ENCODE peak calls at places on chromosome 3, in nine cellular contexts. K is heart right ventricle; C is Right ventricle myocardium superior; A is activated T-helper 17 cell treated with anti-CD3 and anti-CD28 coated beads, Interleukin-2, amount 50 U/mL, for 72 hours; Y is stimulated activated naive CD8-positive, alpha-beta T cell treated with anti-CD3 and anti-CD28 coated beads, Interleukin-15, Interleukin-2, amounts not matched to agents 100 U/mL and 50 U/mL, for 24 hours; X is Right ventricle myocardium inferior; B is mucosa of descending colon; V is PC-3; Q is Panc1. W is an unnamed sample.

GRCh38 chr3:176798680-176799079 is 398.6 kb downstream of the TBL1XR1 start:
- ATAC-seq in Y (no peak), Q (no peak), B (peak; percentile 96), X (no peak), K (no peak), V (no peak), A (no peak), C (no peak), W (no peak)

GRCh38 chr3:27043328-27043956 is 325.7 kb downstream of the NEK10 start:
- ATAC-seq in A (no peak), B (no peak), C (no peak), X (no peak), K (no peak), V (no peak), Q (no peak), Y (no peak), W (no peak)

GRCh38 chr3:170055209-170055608 is 17.4 kb downstream of the GPR160 start:
- ATAC-seq in C (no peak), X (no peak), Y (peak; percentile 89), A (peak; percentile 81), K (no peak), B (no peak), Q (no peak), V (peak; percentile 33), W (no peak)

GRCh38 chr3:53890726-53891499 is 746 bp downstream of the SELENOK start:
- ATAC-seq in X (no peak), Y (no peak), C (no peak), B (peak; percentile 53), V (peak; percentile 15), A (peak; percentile 24), K (no peak), Q (peak; percentile 1), W (no peak)

GRCh38 chr3:5238545-5238944 is 51.0 kb downstream of the EDEM1 start:
- ATAC-seq in X (no peak), Q (no peak), A (no peak), K (no peak), V (no peak), C (no peak), Y (no peak), B (no peak), W (no peak)

GRCh38 chr3:29914861-29915524 is 634.1 kb downstream of the RBMS3 start:
- ATAC-seq in Q (no peak), A (no peak), K (peak; percentile 44), Y (no peak), V (peak; percentile 42), B (no peak), C (no peak), X (no peak), W (no peak)

GRCh38 chr3:190543656-190544055 is 29.8 kb downstream of the IL1RAP start:
- ATAC-seq in A (no peak), K (no peak), V (peak; percentile 42), Y (no peak), B (peak; percentile 94), X (no peak), C (no peak), Q (no peak), W (no peak)

GRCh38 chr3:59326246-59327024 is 276.6 kb upstream of the CFAP20DC start:
- ATAC-seq in K (no peak), Q (no peak), B (no peak), C (no peak), Y (no peak), V (no peak), X (no peak), A (no peak), W (no peak)

GRCh38 chr3:174403831-174404230 is 455.3 kb upstream of the NAALADL2 start:
- ATAC-seq in Q (no peak), C (no peak), A (no peak), B (no peak), K (no peak), V (no peak), Y (no peak), X (no peak), W (no peak)

GRCh38 chr3:178334239-178334638 is 202.0 kb upstream of the KCNMB2 start:
- ATAC-seq in X (no peak), B (no peak), Q (no peak), K (no peak), A (no peak), V (no peak), C (no peak), Y (no peak), W (no peak)

GRCh38 chr3:11195201-11195600 is 40.9 kb downstream of the HRH1 start:
- ATAC-seq in B (peak; percentile 14), Y (no peak), Q (peak; percentile 65), C (no peak), X (no peak), V (no peak), K (no peak), A (no peak), W (no peak)

GRCh38 chr3:62539762-62540161 is 166.4 kb upstream of the FEZF2 start:
- ATAC-seq in B (no peak), Q (no peak), A (no peak), V (no peak), Y (no peak), X (no peak), K (no peak), C (no peak), W (no peak)

GRCh38 chr3:64815195-64815627 is 127.4 kb upstream of the ADAMTS9 start:
- ATAC-seq in V (no peak), B (peak; percentile 11), Q (no peak), K (peak; percentile 86), A (no peak), X (peak; percentile 85), C (peak; percentile 87), Y (no peak), W (peak; percentile 81)

GRCh38 chr3:4748127-4748526 is 231.1 kb upstream of the BHLHE40 start:
- ATAC-seq in C (no peak), V (no peak), Q (no peak), A (no peak), X (no peak), Y (no peak), K (no peak), B (no peak), W (no peak)

GRCh38 chr3:134768845-134769244 is 26.2 kb upstream of the EPHB1 start:
- ATAC-seq in Y (no peak), B (no peak), Q (no peak), V (no peak), C (no peak), X (no peak), K (no peak), A (no peak), W (no peak)

GRCh38 chr3:109132801-109133473 is 3.6 kb upstream of the C3orf85 start:
- ATAC-seq in A (no peak), Q (no peak), V (peak; percentile 20), C (no peak), X (no peak), B (peak; percentile 97), Y (no peak), K (no peak), W (no peak)

GRCh38 chr3:46130631-46131310 is 77.3 kb downstream of the CCR1 start:
- ATAC-seq in Y (no peak), C (peak; percentile 19), X (no peak), B (no peak), K (peak; percentile 58), Q (no peak), V (no peak), A (no peak), W (no peak)

GRCh38 chr3:71752911-71753715 is 542 bp upstream of the GPR27 start:
- ATAC-seq in K (no peak), B (no peak), Y (no peak), C (peak; percentile 15), V (no peak), Q (no peak), A (peak; percentile 19), X (no peak), W (peak; percentile 17)

GRCh38 chr3:105829229-105829628 is 39.6 kb downstream of the CBLB start:
- ATAC-seq in A (no peak), B (peak; percentile 52), C (no peak), Y (no peak), Q (no peak), X (no peak), V (peak; percentile 14), K (no peak), W (no peak)

GRCh38 chr3:43432462-43432861 is 146.1 kb downstream of the SNRK start:
- ATAC-seq in Y (no peak), X (no peak), A (no peak), K (no peak), Q (no peak), B (no peak), C (no peak), V (no peak), W (no peak)

GRCh38 chr3:105827101-105827634 is 41.6 kb downstream of the CBLB start:
- ATAC-seq in Q (no peak), Y (peak; percentile 60), K (peak; percentile 23), A (peak; percentile 59), V (no peak), X (no peak), C (no peak), B (no peak), W (peak; percentile 52)

GRCh38 chr3:184556502-184557347 is 4.9 kb upstream of the EPHB3 start:
- ATAC-seq in B (no peak), A (no peak), Y (no peak), C (no peak), Q (no peak), K (no peak), V (no peak), X (no peak), W (no peak)

GRCh38 chr3:20028846-20029430 is 11.3 kb upstream of the KAT2B start:
- ATAC-seq in X (no peak), C (no peak), V (no peak), B (no peak), K (no peak), Q (no peak), Y (no peak), A (no peak), W (no peak)

GRCh38 chr3:49017646-49017977 is 768 bp downstream of the DALRD3 start:
- ATAC-seq in C (no peak), V (peak; percentile 4), X (no peak), Q (peak; percentile 0), K (no peak), B (peak; percentile 11), Y (no peak), A (no peak), W (no peak)

W was measured in gastroesophageal sphincter.